ENCODE peak calls at places on chromosomes 11 and 22, in four cellular contexts. One of them, this sample, is unnamed.

GRCh38 chr11:65415499-65416340 is 6.9 kb upstream of the NEAT1 start:
- DNase-seq in pancreas: peak; percentile 40
- DNase-seq in psoas muscle: no peak
- DNase-seq in spleen: peak; percentile 79
- DNase-seq in this sample: no peak

GRCh38 chr11:31757245-31757835 is 53.8 kb downstream of the PAX6 start:
- DNase-seq in pancreas: no peak
- DNase-seq in psoas muscle: no peak
- DNase-seq in spleen: no peak
- DNase-seq in this sample: peak; percentile 1

GRCh38 chr11:81869337-81870065 is 864.2 kb downstream of the FAM181B start:
- DNase-seq in pancreas: no peak
- DNase-seq in psoas muscle: no peak
- DNase-seq in spleen: peak; percentile 76
- DNase-seq in this sample: peak; percentile 38

GRCh38 chr11:119790476-119790875 is 61.5 kb upstream of the NECTIN1 start:
- DNase-seq in pancreas: no peak
- DNase-seq in psoas muscle: no peak
- DNase-seq in spleen: peak; percentile 50
- DNase-seq in this sample: no peak

GRCh38 chr11:1041471-1041870 is 5.0 kb upstream of the MUC6 start:
- DNase-seq in pancreas: no peak
- DNase-seq in psoas muscle: peak; percentile 5
- DNase-seq in spleen: peak; percentile 23
- DNase-seq in this sample: no peak

GRCh38 chr11:57224537-57224936 is 12.5 kb downstream of the APLNR start:
- DNase-seq in pancreas: no peak
- DNase-seq in psoas muscle: no peak
- DNase-seq in spleen: no peak
- DNase-seq in this sample: peak; percentile 49

GRCh38 chr11:92211576-92212167 is 12.9 kb upstream of the FAT3 start:
- DNase-seq in pancreas: no peak
- DNase-seq in psoas muscle: no peak
- DNase-seq in spleen: no peak
- DNase-seq in this sample: peak; percentile 17

GRCh38 chr11:13210424-13210823 is 67.2 kb upstream of the BMAL1 start:
- DNase-seq in pancreas: peak; percentile 37
- DNase-seq in psoas muscle: peak; percentile 34
- DNase-seq in spleen: no peak
- DNase-seq in this sample: peak; percentile 84

GRCh38 chr11:34653851-34654490 is 33.1 kb downstream of the EHF start:
- DNase-seq in pancreas: peak; percentile 70
- DNase-seq in psoas muscle: peak; percentile 58
- DNase-seq in spleen: no peak
- DNase-seq in this sample: peak; percentile 95

GRCh38 chr11:16382638-16383380 is 26.5 kb upstream of the SOX6 start:
- DNase-seq in pancreas: no peak
- DNase-seq in psoas muscle: no peak
- DNase-seq in spleen: no peak
- DNase-seq in this sample: no peak

GRCh38 chr11:44855138-44855849 is 95.4 kb downstream of the TP53I11 start:
- DNase-seq in pancreas: no peak
- DNase-seq in psoas muscle: no peak
- DNase-seq in spleen: no peak
- DNase-seq in this sample: no peak

GRCh38 chr22:37943471-37944198 is 9.8 kb downstream of the C22orf23 start:
- DNase-seq in pancreas: no peak
- DNase-seq in psoas muscle: no peak
- DNase-seq in spleen: no peak
- DNase-seq in this sample: no peak

GRCh38 chr11:77474509-77475070 is 696 bp upstream of the PAK1 start:
- DNase-seq in pancreas: no peak
- DNase-seq in psoas muscle: no peak
- DNase-seq in spleen: no peak
- DNase-seq in this sample: no peak

GRCh38 chr22:22934543-22935055 is 47.0 kb downstream of the IGLL5 start:
- DNase-seq in pancreas: no peak
- DNase-seq in psoas muscle: peak; percentile 4
- DNase-seq in spleen: peak; percentile 74
- DNase-seq in this sample: no peak

GRCh38 chr22:20114506-20115475 is 1.1 kb upstream of the RANBP1 start:
- DNase-seq in pancreas: peak; percentile 46
- DNase-seq in psoas muscle: peak; percentile 13
- DNase-seq in spleen: peak; percentile 79
- DNase-seq in this sample: no peak

GRCh38 chr11:68038226-68038717 is 553 bp upstream of the TCIRG1 start:
- DNase-seq in pancreas: peak; percentile 93
- DNase-seq in psoas muscle: peak; percentile 27
- DNase-seq in spleen: peak; percentile 86
- DNase-seq in this sample: no peak

GRCh38 chr11:65640483-65641207 is 2.7 kb downstream of the SIPA1 start:
- DNase-seq in pancreas: peak; percentile 39
- DNase-seq in psoas muscle: peak; percentile 59
- DNase-seq in spleen: peak; percentile 97
- DNase-seq in this sample: no peak

GRCh38 chr11:127052420-127052819 is 51.9 kb upstream of the KIRREL3 start:
- DNase-seq in pancreas: no peak
- DNase-seq in psoas muscle: no peak
- DNase-seq in spleen: no peak
- DNase-seq in this sample: peak; percentile 2

GRCh38 chr22:40289991-40290459 is 56.3 kb upstream of the ADSL start:
- DNase-seq in pancreas: no peak
- DNase-seq in psoas muscle: no peak
- DNase-seq in spleen: peak; percentile 86
- DNase-seq in this sample: no peak

GRCh38 chr11:67499808-67500793 is 5.1 kb downstream of the PITPNM1 start:
- DNase-seq in pancreas: peak; percentile 61
- DNase-seq in psoas muscle: no peak
- DNase-seq in spleen: peak; percentile 72
- DNase-seq in this sample: no peak

GRCh38 chr22:17552737-17553136 is 10.6 kb upstream of the SLC25A18 start:
- DNase-seq in pancreas: no peak
- DNase-seq in psoas muscle: peak; percentile 40
- DNase-seq in spleen: peak; percentile 34
- DNase-seq in this sample: no peak

GRCh38 chr11:35554491-35555237 is 29.2 kb upstream of the PAMR1 start:
- DNase-seq in pancreas: no peak
- DNase-seq in psoas muscle: no peak
- DNase-seq in spleen: no peak
- DNase-seq in this sample: no peak

GRCh38 chr11:1202154-1202775 is 20.6 kb upstream of the MUC5B start:
- DNase-seq in pancreas: peak; percentile 37
- DNase-seq in psoas muscle: peak; percentile 13
- DNase-seq in spleen: peak; percentile 71
- DNase-seq in this sample: no peak

GRCh38 chr11:86919557-86920210 is 35.5 kb downstream of the FZD4 start:
- DNase-seq in pancreas: no peak
- DNase-seq in psoas muscle: no peak
- DNase-seq in spleen: no peak
- DNase-seq in this sample: peak; percentile 83

GRCh38 chr22:39212721-39213376 is 31.9 kb downstream of the PDGFB start:
- DNase-seq in pancreas: no peak
- DNase-seq in psoas muscle: no peak
- DNase-seq in spleen: peak; percentile 44
- DNase-seq in this sample: peak; percentile 42

GRCh38 chr11:102780491-102780918 is at the start of gene MMP10:
- DNase-seq in pancreas: no peak
- DNase-seq in psoas muscle: no peak
- DNase-seq in spleen: no peak
- DNase-seq in this sample: peak; percentile 74
- TF ChIP-seq CTCF in pancreas: no peak
- TF ChIP-seq CTCF in psoas muscle: no peak
- TF ChIP-seq CTCF in spleen: no peak
- TF ChIP-seq CTCF in this sample: peak; percentile 70

GRCh38 chr11:10351435-10351767 is 46.5 kb downstream of the ADM start:
- DNase-seq in pancreas: peak; percentile 50
- DNase-seq in psoas muscle: peak; percentile 26
- DNase-seq in spleen: no peak
- DNase-seq in this sample: no peak

GRCh38 chr11:10352911-10353550 is 48.2 kb downstream of the ADM start:
- DNase-seq in pancreas: no peak
- DNase-seq in psoas muscle: no peak
- DNase-seq in spleen: no peak
- DNase-seq in this sample: no peak

GRCh38 chr11:10349806-10350205 is 44.9 kb downstream of the ADM start:
- DNase-seq in pancreas: no peak
- DNase-seq in psoas muscle: no peak
- DNase-seq in spleen: no peak
- DNase-seq in this sample: no peak

GRCh38 chr11:10350341-10350740 is 45.5 kb downstream of the ADM start:
- DNase-seq in pancreas: no peak
- DNase-seq in psoas muscle: no peak
- DNase-seq in spleen: no peak
- DNase-seq in this sample: peak; percentile 78

DNA sequence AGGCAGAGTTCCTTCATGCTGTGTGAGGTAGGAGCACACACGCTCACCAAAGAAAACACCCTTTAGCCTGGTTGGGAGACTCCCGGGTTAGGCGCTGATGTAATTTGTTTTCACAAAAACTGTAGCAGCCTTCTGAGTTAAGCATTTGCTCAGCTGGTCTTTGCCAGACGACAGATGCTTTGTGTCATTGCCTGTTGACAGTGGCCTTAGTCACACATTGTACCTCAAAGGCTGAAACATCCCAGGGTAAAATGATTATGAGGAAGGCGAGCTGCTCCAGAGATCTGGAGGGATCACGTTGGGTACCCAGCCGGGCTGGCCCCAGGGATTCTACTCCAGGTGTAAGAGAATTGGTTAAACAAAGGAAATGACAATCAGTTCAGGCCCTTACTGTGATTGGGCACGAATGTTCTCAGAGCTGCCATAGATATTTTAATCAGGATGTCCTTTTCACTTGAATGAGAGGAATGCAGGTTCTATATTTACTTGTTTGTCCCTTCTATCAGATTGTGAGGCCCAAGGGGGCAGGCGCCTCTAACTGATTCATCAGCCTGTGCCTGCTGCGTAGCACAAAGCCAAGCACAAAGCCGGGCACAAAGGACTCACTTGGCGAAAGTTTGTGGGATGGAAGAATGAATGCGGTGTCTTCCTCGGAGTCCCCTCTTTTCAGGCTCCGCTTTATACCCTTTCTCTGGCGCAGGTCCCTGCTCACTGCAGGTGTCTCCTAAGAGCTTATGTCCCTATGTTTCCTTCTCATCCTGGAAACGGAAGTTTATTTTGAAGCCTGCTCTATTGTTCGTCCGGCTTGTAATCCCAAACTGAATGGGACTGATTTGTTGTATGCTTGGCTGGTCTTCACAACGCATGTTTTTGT is 47.1 kb downstream of the ADM start:
- DNase-seq in pancreas: peak; percentile 53
- DNase-seq in psoas muscle: peak; percentile 26
- DNase-seq in spleen: no peak
- DNase-seq in this sample: peak; percentile 89
- H3K4me3 ChIP-seq in pancreas: peak overlapping the region; percentile 13
- H3K4me3 ChIP-seq in psoas muscle: no peak overlapping the region
- H3K4me3 ChIP-seq in spleen: no peak overlapping the region
- H3K4me3 ChIP-seq in this sample: no peak overlapping the region

DNA sequence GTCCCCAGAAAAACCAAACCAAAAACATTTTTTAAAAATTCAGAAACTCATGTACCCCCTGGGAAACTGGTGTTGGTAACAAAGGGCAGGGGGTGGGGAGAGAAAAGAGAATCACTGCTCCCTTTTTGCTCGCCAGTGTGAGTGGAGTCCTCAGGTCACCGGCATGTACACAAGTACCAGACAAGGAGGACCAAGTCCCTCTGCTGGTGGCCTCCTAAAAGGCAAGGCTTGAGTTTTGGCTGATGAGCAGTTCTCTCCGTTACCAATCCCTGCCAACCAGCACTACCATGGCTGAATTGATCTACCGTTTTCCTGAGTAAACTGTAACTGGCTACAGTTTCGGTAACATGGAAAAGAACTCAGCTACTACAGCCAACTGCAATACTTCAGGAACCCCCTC is 22.0 kb downstream of the APOL5 start:
- DNase-seq in pancreas: no peak
- DNase-seq in psoas muscle: no peak
- DNase-seq in spleen: no peak
- DNase-seq in this sample: peak; percentile 28
- TF ChIP-seq CTCF in pancreas: no peak
- TF ChIP-seq CTCF in psoas muscle: peak; percentile 41
- TF ChIP-seq CTCF in spleen: no peak
- TF ChIP-seq CTCF in this sample: peak; percentile 32

DNA sequence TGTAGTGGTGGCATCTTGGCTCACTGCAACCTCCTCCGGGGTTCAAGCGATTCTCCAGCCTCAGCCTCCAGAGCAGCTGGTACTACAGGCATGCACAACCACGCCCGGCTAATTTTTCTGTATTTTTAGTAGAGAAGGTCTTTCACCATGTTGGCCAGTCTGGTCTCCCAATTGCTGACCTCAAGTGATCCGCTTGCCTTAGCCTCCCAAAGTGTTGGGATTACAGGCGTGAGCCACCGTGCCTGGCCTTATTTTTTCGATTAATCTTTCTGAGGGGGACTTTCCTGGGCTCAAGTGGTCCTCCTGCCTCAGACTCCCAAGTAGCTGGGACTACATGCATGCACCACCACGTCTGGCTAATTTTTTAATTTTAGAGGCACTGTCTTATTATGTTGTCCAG is 5.6 kb downstream of the SNU13 start:
- DNase-seq in pancreas: no peak
- DNase-seq in psoas muscle: no peak
- DNase-seq in spleen: peak; percentile 41
- DNase-seq in this sample: no peak
- H3K4me3 ChIP-seq in pancreas: peak overlapping the region; percentile 51
- H3K4me3 ChIP-seq in psoas muscle: peak overlapping the region; percentile 77
- H3K4me3 ChIP-seq in spleen: peak overlapping the region; percentile 67
- H3K4me3 ChIP-seq in this sample: no peak overlapping the region